ENCODE peak calls at places on chromosome 10, in four cellular contexts. G is DMS53, K is NCI-H446, U is GM23338. Z is an unnamed sample.

GRCh38 chr10:8331387-8331786 is 276.9 kb downstream of the GATA3 start:
- DNase-seq in G (no peak), K (no peak), U (no peak), Z (no peak)

GRCh38 chr10:15433850-15434537 is 62.9 kb upstream of the FAM171A1 start:
- DNase-seq in G (peak), K (no peak), U (peak), Z (no peak)

GRCh38 chr10:7444576-7445226 is 33.9 kb upstream of the SFMBT2 start:
- DNase-seq in G (no peak), K (no peak), U (no peak), Z (no peak)

GRCh38 chr10:59991661-59992060 is 85.3 kb upstream of the CCDC6 start:
- DNase-seq in G (peak), K (peak), U (peak), Z (no peak)

GRCh38 chr10:35635576-35635975 is 6.5 kb downstream of the FZD8 start:
- DNase-seq in G (peak), K (peak), U (peak), Z (no peak)

GRCh38 chr10:25547391-25547790 is 372.6 kb downstream of the GPR158 start:
- DNase-seq in G (no peak), K (no peak), U (peak), Z (no peak)

GRCh38 chr10:121054876-121055275 is 203.7 kb downstream of the WDR11 start:
- DNase-seq in G (no peak), K (no peak), U (no peak), Z (no peak)

GRCh38 chr10:107548301-107548700 is 383.8 kb upstream of the SORCS1 start:
- DNase-seq in G (no peak), K (no peak), U (peak), Z (no peak)